ENCODE peak calls at places on chromosome 16, in ten cellular contexts. One of them, this sample, is unnamed. For H3K4me1, the result is how much of the 10 kb centered on the place peaks cover.

GRCh38 chr16:89700649-89701424 is 668 bp downstream of the SPATA2L start:
- DNase-seq in tibial nerve: no peak
- DNase-seq in naive thymus-derived CD4-positive, alpha-beta T cell: peak
- DNase-seq in cardiac muscle cell: peak
- DNase-seq in upper lobe of left lung: peak
- DNase-seq in GM23248: peak
- DNase-seq in endodermal cell: peak
- DNase-seq in effector memory CD4-positive, alpha-beta T cell: peak
- DNase-seq in lower lobe of right lung: peak
- DNase-seq in stomach: peak
- DNase-seq in this sample: no peak

GRCh38 chr16:4288148-4288921 is 15.5 kb upstream of the TFAP4 start:
- DNase-seq in tibial nerve: peak
- DNase-seq in naive thymus-derived CD4-positive, alpha-beta T cell: peak
- DNase-seq in cardiac muscle cell: peak
- DNase-seq in upper lobe of left lung: peak
- DNase-seq in GM23248: peak
- DNase-seq in endodermal cell: peak
- DNase-seq in effector memory CD4-positive, alpha-beta T cell: peak
- DNase-seq in lower lobe of right lung: peak
- DNase-seq in stomach: peak
- DNase-seq in this sample: no peak

GRCh38 chr16:48317614-48318013 is 67.6 kb downstream of the SIAH1 start:
- DNase-seq in tibial nerve: no peak
- DNase-seq in naive thymus-derived CD4-positive, alpha-beta T cell: no peak
- DNase-seq in cardiac muscle cell: peak
- DNase-seq in upper lobe of left lung: no peak
- DNase-seq in GM23248: peak
- DNase-seq in endodermal cell: no peak
- DNase-seq in effector memory CD4-positive, alpha-beta T cell: no peak
- DNase-seq in lower lobe of right lung: no peak
- DNase-seq in stomach: no peak
- DNase-seq in this sample: no peak

GRCh38 chr16:58970775-58971174 is 236.7 kb upstream of the GOT2 start:
- DNase-seq in tibial nerve: no peak
- DNase-seq in naive thymus-derived CD4-positive, alpha-beta T cell: no peak
- DNase-seq in cardiac muscle cell: no peak
- DNase-seq in upper lobe of left lung: no peak
- DNase-seq in GM23248: peak
- DNase-seq in endodermal cell: no peak
- DNase-seq in effector memory CD4-positive, alpha-beta T cell: no peak
- DNase-seq in lower lobe of right lung: no peak
- DNase-seq in stomach: no peak
- DNase-seq in this sample: no peak

GRCh38 chr16:12531937-12532336 is 271.8 kb downstream of the CPPED1 start:
- DNase-seq in tibial nerve: no peak
- DNase-seq in naive thymus-derived CD4-positive, alpha-beta T cell: no peak
- DNase-seq in cardiac muscle cell: no peak
- DNase-seq in upper lobe of left lung: no peak
- DNase-seq in GM23248: peak
- DNase-seq in endodermal cell: no peak
- DNase-seq in effector memory CD4-positive, alpha-beta T cell: no peak
- DNase-seq in lower lobe of right lung: no peak
- DNase-seq in stomach: no peak
- DNase-seq in this sample: no peak

GRCh38 chr16:67537270-67537635 is 8.6 kb downstream of the RIPOR1 start:
- DNase-seq in tibial nerve: no peak
- DNase-seq in naive thymus-derived CD4-positive, alpha-beta T cell: no peak
- DNase-seq in cardiac muscle cell: peak
- DNase-seq in upper lobe of left lung: peak
- DNase-seq in GM23248: peak
- DNase-seq in endodermal cell: peak
- DNase-seq in effector memory CD4-positive, alpha-beta T cell: peak
- DNase-seq in lower lobe of right lung: peak
- DNase-seq in stomach: peak
- DNase-seq in this sample: no peak

GRCh38 chr16:66167564-66168291 is 198.8 kb upstream of the CDH5 start:
- DNase-seq in tibial nerve: no peak
- DNase-seq in naive thymus-derived CD4-positive, alpha-beta T cell: no peak
- DNase-seq in cardiac muscle cell: peak
- DNase-seq in upper lobe of left lung: no peak
- DNase-seq in GM23248: no peak
- DNase-seq in endodermal cell: peak
- DNase-seq in effector memory CD4-positive, alpha-beta T cell: no peak
- DNase-seq in lower lobe of right lung: no peak
- DNase-seq in stomach: no peak
- DNase-seq in this sample: peak

GRCh38 chr16:29745126-29745852 is 501 bp downstream of the C16orf54 start:
- DNase-seq in tibial nerve: no peak
- DNase-seq in naive thymus-derived CD4-positive, alpha-beta T cell: no peak
- DNase-seq in cardiac muscle cell: no peak
- DNase-seq in upper lobe of left lung: peak
- DNase-seq in GM23248: no peak
- DNase-seq in endodermal cell: no peak
- DNase-seq in effector memory CD4-positive, alpha-beta T cell: no peak
- DNase-seq in lower lobe of right lung: peak
- DNase-seq in stomach: no peak
- DNase-seq in this sample: no peak

GRCh38 chr16:85199880-85200279 is 87.6 kb upstream of the CIBAR2 start:
- DNase-seq in tibial nerve: no peak
- DNase-seq in naive thymus-derived CD4-positive, alpha-beta T cell: no peak
- DNase-seq in cardiac muscle cell: no peak
- DNase-seq in upper lobe of left lung: no peak
- DNase-seq in GM23248: no peak
- DNase-seq in endodermal cell: no peak
- DNase-seq in effector memory CD4-positive, alpha-beta T cell: no peak
- DNase-seq in lower lobe of right lung: no peak
- DNase-seq in stomach: no peak
- DNase-seq in this sample: no peak

GRCh38 chr16:85199069-85199725 is 86.9 kb upstream of the CIBAR2 start:
- DNase-seq in tibial nerve: no peak
- DNase-seq in naive thymus-derived CD4-positive, alpha-beta T cell: no peak
- DNase-seq in cardiac muscle cell: no peak
- DNase-seq in upper lobe of left lung: no peak
- DNase-seq in GM23248: peak
- DNase-seq in endodermal cell: no peak
- DNase-seq in effector memory CD4-positive, alpha-beta T cell: no peak
- DNase-seq in lower lobe of right lung: no peak
- DNase-seq in stomach: no peak
- DNase-seq in this sample: no peak

GRCh38 chr16:85196976-85197375 is 84.7 kb upstream of the CIBAR2 start:
- DNase-seq in tibial nerve: no peak
- DNase-seq in naive thymus-derived CD4-positive, alpha-beta T cell: no peak
- DNase-seq in cardiac muscle cell: no peak
- DNase-seq in upper lobe of left lung: no peak
- DNase-seq in GM23248: no peak
- DNase-seq in endodermal cell: no peak
- DNase-seq in effector memory CD4-positive, alpha-beta T cell: no peak
- DNase-seq in lower lobe of right lung: no peak
- DNase-seq in stomach: no peak
- DNase-seq in this sample: no peak

GRCh38 chr16:85195884-85196816 is 83.9 kb upstream of the CIBAR2 start:
- DNase-seq in tibial nerve: no peak
- DNase-seq in naive thymus-derived CD4-positive, alpha-beta T cell: no peak
- DNase-seq in cardiac muscle cell: no peak
- DNase-seq in upper lobe of left lung: no peak
- DNase-seq in GM23248: peak
- DNase-seq in endodermal cell: no peak
- DNase-seq in effector memory CD4-positive, alpha-beta T cell: no peak
- DNase-seq in lower lobe of right lung: no peak
- DNase-seq in stomach: no peak
- DNase-seq in this sample: no peak

GRCh38 chr16:85197611-85198566 is 85.6 kb upstream of the CIBAR2 start:
- DNase-seq in tibial nerve: no peak
- DNase-seq in naive thymus-derived CD4-positive, alpha-beta T cell: no peak
- DNase-seq in cardiac muscle cell: no peak
- DNase-seq in upper lobe of left lung: no peak
- DNase-seq in GM23248: no peak
- DNase-seq in endodermal cell: no peak
- DNase-seq in effector memory CD4-positive, alpha-beta T cell: no peak
- DNase-seq in lower lobe of right lung: no peak
- DNase-seq in stomach: no peak
- DNase-seq in this sample: no peak
- H3K4me1 ChIP-seq in tibial nerve: under half
- H3K4me1 ChIP-seq in naive thymus-derived CD4-positive, alpha-beta T cell: under half
- H3K4me1 ChIP-seq in cardiac muscle cell: half or more
- H3K4me1 ChIP-seq in upper lobe of left lung: under half
- H3K4me1 ChIP-seq in GM23248: half or more
- H3K4me1 ChIP-seq in endodermal cell: under half
- H3K4me1 ChIP-seq in effector memory CD4-positive, alpha-beta T cell: under half
- H3K4me1 ChIP-seq in lower lobe of right lung: under half
- H3K4me1 ChIP-seq in stomach: under half
- H3K4me1 ChIP-seq in this sample: under half

GRCh38 chr16:1810536-1810935 is 16.1 kb downstream of the HAGH start:
- DNase-seq in tibial nerve: no peak
- DNase-seq in naive thymus-derived CD4-positive, alpha-beta T cell: no peak
- DNase-seq in cardiac muscle cell: no peak
- DNase-seq in upper lobe of left lung: no peak
- DNase-seq in GM23248: no peak
- DNase-seq in endodermal cell: no peak
- DNase-seq in effector memory CD4-positive, alpha-beta T cell: no peak
- DNase-seq in lower lobe of right lung: peak
- DNase-seq in stomach: no peak
- DNase-seq in this sample: no peak

GRCh38 chr16:1808691-1809090 is 15.2 kb upstream of the IGFALS start:
- DNase-seq in tibial nerve: no peak
- DNase-seq in naive thymus-derived CD4-positive, alpha-beta T cell: no peak
- DNase-seq in cardiac muscle cell: no peak
- DNase-seq in upper lobe of left lung: no peak
- DNase-seq in GM23248: no peak
- DNase-seq in endodermal cell: no peak
- DNase-seq in effector memory CD4-positive, alpha-beta T cell: no peak
- DNase-seq in lower lobe of right lung: peak
- DNase-seq in stomach: no peak
- DNase-seq in this sample: no peak

GRCh38 chr16:1810106-1810505 is 16.5 kb downstream of the HAGH start:
- DNase-seq in tibial nerve: no peak
- DNase-seq in naive thymus-derived CD4-positive, alpha-beta T cell: no peak
- DNase-seq in cardiac muscle cell: no peak
- DNase-seq in upper lobe of left lung: no peak
- DNase-seq in GM23248: no peak
- DNase-seq in endodermal cell: no peak
- DNase-seq in effector memory CD4-positive, alpha-beta T cell: no peak
- DNase-seq in lower lobe of right lung: peak
- DNase-seq in stomach: no peak
- DNase-seq in this sample: no peak

GRCh38 chr16:1809281-1809801 is 15.8 kb upstream of the IGFALS start:
- DNase-seq in tibial nerve: no peak
- DNase-seq in naive thymus-derived CD4-positive, alpha-beta T cell: no peak
- DNase-seq in cardiac muscle cell: no peak
- DNase-seq in upper lobe of left lung: no peak
- DNase-seq in GM23248: no peak
- DNase-seq in endodermal cell: peak
- DNase-seq in effector memory CD4-positive, alpha-beta T cell: no peak
- DNase-seq in lower lobe of right lung: peak
- DNase-seq in stomach: no peak
- DNase-seq in this sample: no peak

DNA sequence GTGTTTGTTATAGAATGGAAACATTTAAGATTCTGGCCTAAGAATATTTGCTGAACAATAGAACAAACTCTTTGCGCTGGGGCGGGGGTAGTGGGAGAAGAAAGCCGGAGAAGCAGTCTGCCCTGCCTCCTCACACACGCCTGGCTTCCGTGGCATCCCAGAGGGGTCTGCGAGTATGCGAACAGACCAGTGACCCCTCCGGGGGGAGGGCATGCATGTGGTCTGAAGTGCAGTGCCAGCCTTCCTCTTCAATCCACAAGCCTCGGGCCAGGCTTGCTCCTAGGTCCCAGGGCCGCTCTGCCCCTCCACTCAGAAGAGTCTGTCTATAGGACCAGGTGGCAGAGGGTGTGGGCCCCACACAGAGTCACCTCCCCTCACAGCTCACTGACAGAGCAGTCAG is 14.1 kb upstream of the IGFALS start:
- DNase-seq in tibial nerve: no peak
- DNase-seq in naive thymus-derived CD4-positive, alpha-beta T cell: no peak
- DNase-seq in cardiac muscle cell: no peak
- DNase-seq in upper lobe of left lung: no peak
- DNase-seq in GM23248: no peak
- DNase-seq in endodermal cell: no peak
- DNase-seq in effector memory CD4-positive, alpha-beta T cell: no peak
- DNase-seq in lower lobe of right lung: no peak
- DNase-seq in stomach: no peak
- DNase-seq in this sample: no peak
- H3K4me1 ChIP-seq in tibial nerve: under half
- H3K4me1 ChIP-seq in naive thymus-derived CD4-positive, alpha-beta T cell: under half
- H3K4me1 ChIP-seq in cardiac muscle cell: under half
- H3K4me1 ChIP-seq in upper lobe of left lung: under half
- H3K4me1 ChIP-seq in GM23248: under half
- H3K4me1 ChIP-seq in endodermal cell: under half
- H3K4me1 ChIP-seq in effector memory CD4-positive, alpha-beta T cell: under half
- H3K4me1 ChIP-seq in lower lobe of right lung: under half
- H3K4me1 ChIP-seq in stomach: under half
- H3K4me1 ChIP-seq in this sample: under half

DNA sequence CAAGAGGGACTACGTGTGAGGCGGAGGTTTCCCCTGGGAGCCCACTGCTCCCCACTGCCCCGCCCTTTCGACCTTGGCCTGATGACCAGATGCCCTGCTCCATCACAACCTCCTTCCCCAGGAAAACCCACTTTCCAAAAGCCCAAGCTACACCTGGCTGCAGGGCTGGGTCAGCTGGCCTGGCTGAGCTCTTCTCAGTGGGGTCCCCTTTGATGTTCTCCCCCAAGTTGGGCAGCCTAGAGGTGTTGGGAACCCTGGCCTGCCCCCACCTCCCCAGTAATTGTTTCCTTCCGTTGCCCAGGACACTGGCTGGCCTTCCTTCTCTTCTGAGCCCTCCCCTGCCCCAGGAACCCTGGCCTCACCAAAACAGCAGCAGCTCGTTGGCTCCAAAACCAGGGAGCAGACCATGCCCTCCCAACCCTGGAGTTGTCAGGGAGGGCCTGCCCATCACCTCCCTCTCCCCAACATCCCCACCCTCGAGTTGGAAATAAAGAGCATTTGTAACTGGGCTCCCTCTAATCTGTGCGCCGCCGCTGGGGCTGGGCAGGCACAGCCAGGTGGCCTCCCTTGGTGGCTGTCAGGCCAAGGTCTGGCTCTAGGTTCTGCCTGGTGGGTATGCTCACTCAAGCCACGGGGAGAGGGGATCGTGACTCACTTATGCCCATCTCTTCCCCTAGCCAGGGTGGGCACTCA is 1.4 kb downstream of the CLDN9 start:
- DNase-seq in tibial nerve: no peak
- DNase-seq in naive thymus-derived CD4-positive, alpha-beta T cell: no peak
- DNase-seq in cardiac muscle cell: no peak
- DNase-seq in upper lobe of left lung: no peak
- DNase-seq in GM23248: no peak
- DNase-seq in endodermal cell: peak
- DNase-seq in effector memory CD4-positive, alpha-beta T cell: no peak
- DNase-seq in lower lobe of right lung: no peak
- DNase-seq in stomach: no peak
- DNase-seq in this sample: no peak
- H3K4me1 ChIP-seq in tibial nerve: under half
- H3K4me1 ChIP-seq in naive thymus-derived CD4-positive, alpha-beta T cell: under half
- H3K4me1 ChIP-seq in cardiac muscle cell: under half
- H3K4me1 ChIP-seq in upper lobe of left lung: under half
- H3K4me1 ChIP-seq in GM23248: under half
- H3K4me1 ChIP-seq in endodermal cell: under half
- H3K4me1 ChIP-seq in effector memory CD4-positive, alpha-beta T cell: under half
- H3K4me1 ChIP-seq in lower lobe of right lung: under half
- H3K4me1 ChIP-seq in stomach: under half
- H3K4me1 ChIP-seq in this sample: under half

GRCh38 chr16:73080931-73081330 is 33.0 kb upstream of the ZFHX3 start:
- DNase-seq in tibial nerve: no peak
- DNase-seq in naive thymus-derived CD4-positive, alpha-beta T cell: no peak
- DNase-seq in cardiac muscle cell: no peak
- DNase-seq in upper lobe of left lung: no peak
- DNase-seq in GM23248: no peak
- DNase-seq in endodermal cell: no peak
- DNase-seq in effector memory CD4-positive, alpha-beta T cell: no peak
- DNase-seq in lower lobe of right lung: no peak
- DNase-seq in stomach: no peak
- DNase-seq in this sample: no peak

GRCh38 chr16:73071131-73071940 is 23.4 kb upstream of the ZFHX3 start:
- DNase-seq in tibial nerve: no peak
- DNase-seq in naive thymus-derived CD4-positive, alpha-beta T cell: no peak
- DNase-seq in cardiac muscle cell: peak
- DNase-seq in upper lobe of left lung: peak
- DNase-seq in GM23248: peak
- DNase-seq in endodermal cell: peak
- DNase-seq in effector memory CD4-positive, alpha-beta T cell: no peak
- DNase-seq in lower lobe of right lung: peak
- DNase-seq in stomach: peak
- DNase-seq in this sample: no peak

GRCh38 chr16:73074399-73074798 is 26.5 kb upstream of the ZFHX3 start:
- DNase-seq in tibial nerve: no peak
- DNase-seq in naive thymus-derived CD4-positive, alpha-beta T cell: no peak
- DNase-seq in cardiac muscle cell: no peak
- DNase-seq in upper lobe of left lung: no peak
- DNase-seq in GM23248: no peak
- DNase-seq in endodermal cell: no peak
- DNase-seq in effector memory CD4-positive, alpha-beta T cell: no peak
- DNase-seq in lower lobe of right lung: no peak
- DNase-seq in stomach: no peak
- DNase-seq in this sample: no peak

GRCh38 chr16:73076291-73076959 is 28.5 kb upstream of the ZFHX3 start:
- DNase-seq in tibial nerve: no peak
- DNase-seq in naive thymus-derived CD4-positive, alpha-beta T cell: no peak
- DNase-seq in cardiac muscle cell: no peak
- DNase-seq in upper lobe of left lung: no peak
- DNase-seq in GM23248: no peak
- DNase-seq in endodermal cell: no peak
- DNase-seq in effector memory CD4-positive, alpha-beta T cell: no peak
- DNase-seq in lower lobe of right lung: no peak
- DNase-seq in stomach: no peak
- DNase-seq in this sample: no peak
- H3K4me1 ChIP-seq in tibial nerve: under half
- H3K4me1 ChIP-seq in naive thymus-derived CD4-positive, alpha-beta T cell: under half
- H3K4me1 ChIP-seq in cardiac muscle cell: under half
- H3K4me1 ChIP-seq in upper lobe of left lung: under half
- H3K4me1 ChIP-seq in GM23248: under half
- H3K4me1 ChIP-seq in endodermal cell: under half
- H3K4me1 ChIP-seq in effector memory CD4-positive, alpha-beta T cell: under half
- H3K4me1 ChIP-seq in lower lobe of right lung: under half
- H3K4me1 ChIP-seq in stomach: under half
- H3K4me1 ChIP-seq in this sample: under half

This sample was measured in iPS DF 6.9.